ENCODE peak calls at places on chromosomes 16 and 17, in five cellular contexts. X is ACHN, V is HEK293T, Q is NCI-H2171, B is left ventricle myocardium inferior. T is an unnamed sample.

GRCh38 chr17:80169784-80170500 is at the start of gene CARD14:
- DNase-seq in X (no peak), V (no peak), Q (no peak), B (no peak), T (no peak)

GRCh38 chr16:78641463-78641862 is 542.0 kb downstream of the WWOX start:
- DNase-seq in X (no peak), V (no peak), Q (no peak), B (no peak), T (no peak)

GRCh38 chr17:19015428-19015827 is 10.9 kb upstream of the FAM83G start:
- DNase-seq in X (no peak), V (no peak), Q (no peak), B (no peak), T (no peak)

GRCh38 chr16:88510091-88510719 is 57.1 kb downstream of the ZFPM1 start:
- DNase-seq in X (no peak), V (peak), Q (peak), B (no peak), T (no peak)

GRCh38 chr16:87057951-87058560 is 259.1 kb downstream of the C16orf95 start:
- DNase-seq in X (no peak), V (no peak), Q (no peak), B (no peak), T (no peak)

GRCh38 chr16:3854740-3855139 is 25.8 kb downstream of the CREBBP start:
- DNase-seq in X (no peak), V (no peak), Q (no peak), B (no peak), T (no peak)

GRCh38 chr17:36629970-36630369 is 28.6 kb downstream of the MRM1 start:
- DNase-seq in X (no peak), V (no peak), Q (no peak), B (no peak), T (no peak)

GRCh38 chr17:64003526-64004121 is 5.5 kb downstream of the PRR29 start:
- DNase-seq in X (no peak), V (no peak), Q (no peak), B (no peak), T (no peak)

GRCh38 chr17:75516619-75517276 is 420 bp downstream of the TSEN54 start:
- DNase-seq in X (peak), V (peak), Q (no peak), B (no peak), T (no peak)

GRCh38 chr17:61614219-61614618 is 23.2 kb upstream of the NACA2 start:
- DNase-seq in X (no peak), V (no peak), Q (no peak), B (no peak), T (no peak)

GRCh38 chr16:52466998-52467397 is 79.9 kb downstream of the TOX3 start:
- DNase-seq in X (no peak), V (no peak), Q (no peak), B (no peak), T (no peak)

GRCh38 chr17:20116683-20117309 is 107.6 kb downstream of the SPECC1 start:
- DNase-seq in X (peak), V (peak), Q (peak), B (no peak), T (no peak)

GRCh38 chr17:48814504-48814903 is 2.5 kb downstream of the TTLL6 start:
- DNase-seq in X (peak), V (peak), Q (peak), B (peak), T (no peak)

GRCh38 chr17:36703860-36704266 is 102.5 kb downstream of the MRM1 start:
- DNase-seq in X (peak), V (peak), Q (no peak), B (peak), T (no peak)

GRCh38 chr16:77896357-77896972 is 108.1 kb downstream of the VAT1L start:
- DNase-seq in X (no peak), V (no peak), Q (no peak), B (no peak), T (no peak)

GRCh38 chr17:77783991-77784820 is 174.3 kb upstream of the TNRC6C start:
- DNase-seq in X (no peak), V (no peak), Q (no peak), B (no peak), T (no peak)

GRCh38 chr16:1990336-1991134 is 765 bp downstream of the SYNGR3 start:
- DNase-seq in X (peak), V (no peak), Q (peak), B (no peak), T (no peak)

GRCh38 chr17:79263191-79263590 is 188.6 kb downstream of the ENGASE start:
- DNase-seq in X (no peak), V (no peak), Q (no peak), B (no peak), T (no peak)

GRCh38 chr17:55323518-55324295 is 58.9 kb downstream of the HLF start:
- DNase-seq in X (no peak), V (no peak), Q (no peak), B (no peak), T (no peak)

GRCh38 chr17:61452301-61453290 is at the start of gene TBX4:
- DNase-seq in X (peak), V (no peak), Q (no peak), B (no peak), T (no peak)

GRCh38 chr16:79169239-79169638 is 431.3 kb downstream of the MAF start:
- DNase-seq in X (no peak), V (no peak), Q (no peak), B (no peak), T (no peak)

GRCh38 chr17:64328036-64328874 is 62.4 kb downstream of the PECAM1 start:
- DNase-seq in X (no peak), V (no peak), Q (no peak), B (peak), T (no peak)

GRCh38 chr17:76707985-76708807 is 2.6 kb downstream of the MXRA7 start:
- DNase-seq in X (peak), V (no peak), Q (no peak), B (peak), T (no peak)

GRCh38 chr16:85673529-85674417 is 15.0 kb downstream of the GINS2 start:
- DNase-seq in X (no peak), V (no peak), Q (peak), B (peak), T (no peak)

GRCh38 chr17:37746617-37747016 is 1.8 kb upstream of the HNF1B start:
- DNase-seq in X (no peak), V (no peak), Q (no peak), B (no peak), T (no peak)

GRCh38 chr17:57135748-57136342 is 50.8 kb downstream of the AKAP1 start:
- DNase-seq in X (no peak), V (no peak), Q (no peak), B (no peak), T (no peak)

GRCh38 chr17:78412403-78412802 is 34.0 kb downstream of the PGS1 start:
- DNase-seq in X (peak), V (peak), Q (no peak), B (no peak), T (no peak)

GRCh38 chr17:57533684-57534305 is 211.3 kb downstream of the CCDC182 start:
- DNase-seq in X (no peak), V (no peak), Q (no peak), B (no peak), T (no peak)

GRCh38 chr16:1158456-1159324 is 5.8 kb downstream of the CACNA1H start:
- DNase-seq in X (no peak), V (no peak), Q (peak), B (peak), T (no peak)

GRCh38 chr16:30934827-30935557 is 11.6 kb downstream of the FBXL19 start:
- DNase-seq in X (peak), V (peak), Q (no peak), B (no peak), T (no peak)

GRCh38 chr16:30762991-30763725 is 1.0 kb downstream of the RNF40 start:
- DNase-seq in X (no peak), V (no peak), Q (no peak), B (no peak), T (no peak)

GRCh38 chr16:3051489-3051888 is 5.1 kb downstream of the MMP25 start:
- DNase-seq in X (no peak), V (no peak), Q (no peak), B (no peak), T (no peak)

GRCh38 chr16:81885976-81886586 is 107.0 kb downstream of the PLCG2 start:
- DNase-seq in X (peak), V (peak), Q (no peak), B (no peak), T (no peak)

GRCh38 chr16:89162314-89162713 is 9.2 kb upstream of the CDH15 start:
- DNase-seq in X (no peak), V (no peak), Q (no peak), B (no peak), T (no peak)